ENCODE peak calls at places on chromosome 4, in nine cellular contexts. U is colonic mucosa; J is osteocyte; K is myocyte; E is NT2/D1; A is effector memory CD4-positive, alpha-beta T cell; F is HTR-8/SVneo; D is right atrium auricular region; P is HuH-7. L is an unnamed sample.

GRCh38 chr4:100289530-100289888 is 99.2 kb upstream of the DDIT4L start:
- DNase-seq in J (no peak), U (no peak), E (no peak), K (no peak), D (no peak), P (no peak), A (no peak), F (no peak), L (no peak)

GRCh38 chr4:11368701-11369115 is 60.0 kb downstream of the HS3ST1 start:
- DNase-seq in E (no peak), D (no peak), F (no peak), J (no peak), A (no peak), P (no peak), K (no peak), U (no peak), L (no peak)

GRCh38 chr4:152672403-152673092 is 7.2 kb downstream of the TMEM154 start:
- DNase-seq in U (no peak), K (no peak), J (no peak), E (no peak), D (no peak), A (no peak), F (no peak), P (no peak), L (no peak)

GRCh38 chr4:17366496-17366895 is 145.4 kb downstream of the QDPR start:
- DNase-seq in F (no peak), P (no peak), A (no peak), J (no peak), U (no peak), D (no peak), K (no peak), E (no peak), L (no peak)

GRCh38 chr4:121662225-121662624 is 34.6 kb downstream of the ANXA5 start:
- DNase-seq in D (no peak), F (no peak), U (no peak), E (no peak), A (no peak), P (no peak), J (no peak), K (no peak), L (no peak)

GRCh38 chr4:11130195-11130975 is 298.3 kb downstream of the HS3ST1 start:
- DNase-seq in U (no peak), A (no peak), E (no peak), D (no peak), P (no peak), K (peak; percentile 34), J (no peak), F (no peak), L (no peak)

GRCh38 chr4:38598489-38598888 is 65.5 kb upstream of the KLF3 start:
- DNase-seq in U (no peak), E (no peak), K (no peak), D (no peak), F (no peak), A (no peak), J (no peak), P (no peak), L (no peak)

GRCh38 chr4:168540086-168540864 is 43.4 kb downstream of the PALLD start:
- DNase-seq in E (no peak), K (peak; percentile 89), J (no peak), U (no peak), D (no peak), P (no peak), F (peak; percentile 37), A (no peak), L (no peak)

GRCh38 chr4:82618321-82618720 is 56.5 kb upstream of the TMEM150C start:
- DNase-seq in A (no peak), U (no peak), F (no peak), D (no peak), P (no peak), J (no peak), E (no peak), K (peak; percentile 30), L (no peak)

GRCh38 chr4:1850276-1850675 is 5.7 kb downstream of the LETM1 start:
- DNase-seq in J (no peak), A (no peak), E (no peak), D (no peak), F (no peak), U (no peak), P (no peak), K (no peak), L (no peak)

GRCh38 chr4:28278676-28279075 is 1418.0 kb downstream of the STIM2 start:
- DNase-seq in E (no peak), F (no peak), J (no peak), D (no peak), P (no peak), A (no peak), U (no peak), K (no peak), L (no peak)

GRCh38 chr4:168876106-168876505 is 133.9 kb downstream of the CBR4 start:
- DNase-seq in E (no peak), P (no peak), U (no peak), J (no peak), K (peak; percentile 77), D (no peak), F (no peak), A (no peak), L (no peak)

GRCh38 chr4:41575207-41575606 is 37.2 kb downstream of the LIMCH1 start:
- DNase-seq in J (no peak), E (no peak), P (no peak), A (no peak), K (no peak), F (no peak), U (no peak), D (no peak), L (no peak)

GRCh38 chr4:183333202-183333601 is 11.0 kb upstream of the CLDN24 start:
- DNase-seq in U (no peak), J (peak; percentile 62), P (no peak), D (no peak), A (no peak), E (no peak), F (no peak), K (no peak), L (no peak)

GRCh38 chr4:6204098-6204497 is 3.7 kb upstream of the JAKMIP1 start:
- DNase-seq in J (peak; percentile 63), F (no peak), P (no peak), K (no peak), U (no peak), E (no peak), A (no peak), D (no peak), L (no peak)

GRCh38 chr4:185874516-185875230 is 62.7 kb upstream of the SORBS2 start:
- DNase-seq in A (no peak), J (no peak), U (no peak), F (peak; percentile 23), E (no peak), D (no peak), P (no peak), K (peak; percentile 26), L (no peak)

GRCh38 chr4:113823291-113823659 is 61.7 kb upstream of the CAMK2D start:
- DNase-seq in J (no peak), P (no peak), A (no peak), F (no peak), K (peak; percentile 54), E (no peak), D (no peak), U (no peak), L (no peak)

GRCh38 chr4:121053601-121054143 is 18.7 kb downstream of the NDNF start:
- DNase-seq in F (no peak), K (no peak), D (no peak), E (no peak), J (no peak), U (peak; percentile 36), P (no peak), A (no peak), L (no peak)

GRCh38 chr4:23060776-23061175 is 368.0 kb downstream of the GBA3 start:
- DNase-seq in U (no peak), A (no peak), K (peak; percentile 62), D (no peak), J (no peak), P (no peak), E (no peak), F (no peak), L (no peak)

GRCh38 chr4:24975505-24975904 is 55.2 kb downstream of the LGI2 start:
- DNase-seq in U (no peak), F (no peak), E (no peak), J (no peak), K (no peak), A (no peak), D (no peak), P (no peak), L (no peak)

GRCh38 chr4:26839534-26839951 is 21.1 kb upstream of the STIM2 start:
- DNase-seq in U (no peak), P (no peak), D (no peak), E (no peak), K (peak; percentile 77), J (no peak), A (no peak), F (no peak), L (no peak)

GRCh38 chr4:6085028-6085942 is 67.1 kb upstream of the C4orf50 start:
- DNase-seq in E (no peak), P (no peak), D (no peak), J (no peak), U (no peak), F (no peak), K (no peak), A (no peak), L (no peak)

GRCh38 chr4:6701371-6701770 is 7.7 kb downstream of the S100P start:
- DNase-seq in K (no peak), U (no peak), E (peak; percentile 77), F (no peak), J (no peak), D (no peak), A (no peak), P (peak; percentile 63), L (peak; percentile 71)

GRCh38 chr4:73387552-73387951 is 16.5 kb upstream of the ALB start:
- DNase-seq in D (no peak), A (no peak), F (no peak), J (no peak), P (no peak), U (no peak), E (no peak), K (no peak), L (no peak)

GRCh38 chr4:25970691-25971427 is 56.8 kb downstream of the SMIM20 start:
- DNase-seq in F (no peak), P (peak; percentile 43), E (peak; percentile 56), A (no peak), D (no peak), J (no peak), U (peak; percentile 43), K (peak; percentile 97), L (no peak)

GRCh38 chr4:49217492-49217891 is 231.4 kb downstream of the CWH43 start:
- DNase-seq in P (no peak), J (no peak), U (no peak), E (no peak), D (no peak), K (no peak), F (no peak), A (no peak), L (no peak)

GRCh38 chr4:99117876-99118693 is 26.0 kb downstream of the ADH4 start:
- DNase-seq in K (peak; percentile 51), D (no peak), P (peak; percentile 8), E (no peak), A (no peak), F (no peak), U (no peak), J (no peak), L (no peak)

GRCh38 chr4:31422006-31422405 is 701.8 kb downstream of the PCDH7 start:
- DNase-seq in J (no peak), P (no peak), F (no peak), D (no peak), K (no peak), U (no peak), E (no peak), A (no peak), L (no peak)

GRCh38 chr4:82797591-82798081 is 960 bp downstream of the SCD5 start:
- DNase-seq in D (peak; percentile 59), U (no peak), K (peak; percentile 53), F (no peak), P (no peak), E (no peak), J (no peak), A (no peak), L (peak; percentile 38)

GRCh38 chr4:185210102-185210981 is 944 bp downstream of the SNX25 start:
- DNase-seq in P (no peak), E (no peak), A (peak; percentile 26), D (no peak), F (no peak), K (peak; percentile 69), U (peak; percentile 56), J (no peak), L (peak; percentile 22)

GRCh38 chr4:27604692-27605091 is 744.1 kb downstream of the STIM2 start:
- DNase-seq in A (no peak), P (no peak), F (no peak), U (no peak), E (no peak), D (no peak), K (no peak), J (no peak), L (no peak)